ENCODE peak calls at places on chromosomes 7 and 10, in eight cellular contexts. L is AG08395, I is esophagus squamous epithelium, D is AG20443, U is iPS DF 19.7, N is skeletal muscle cell, T is NCI-H2081, Z is NB4. E is an unnamed sample.
A peak's percentile ranks its signal among the peaks of the same experiment; 100 is the strongest.

GRCh38 chr7:137579913-137580640 is 236.5 kb upstream of the PTN start:
- DNase-seq in N (peak; percentile 57), T (no peak), I (no peak), D (peak; percentile 50), L (peak; percentile 41), U (no peak), Z (no peak), E (no peak)

GRCh38 chr7:94763268-94763667 is 107.3 kb upstream of the SGCE start:
- DNase-seq in I (no peak), Z (no peak), L (peak; percentile 20), T (no peak), D (peak; percentile 14), N (peak; percentile 62), U (no peak), E (no peak)

GRCh38 chr7:7761340-7761973 is 43.0 kb upstream of the RPA3 start:
- DNase-seq in Z (peak; percentile 45), D (peak; percentile 30), T (peak; percentile 11), U (no peak), I (no peak), L (peak; percentile 41), N (no peak), E (peak; percentile 85)

GRCh38 chr7:45626441-45627430 is 52.6 kb downstream of the ADCY1 start:
- DNase-seq in I (no peak), T (no peak), U (no peak), Z (no peak), N (no peak), D (no peak), L (no peak), E (no peak)

GRCh38 chr10:31422634-31423033 is 103.6 kb downstream of the ZEB1 start:
- DNase-seq in I (no peak), L (no peak), N (no peak), Z (no peak), U (no peak), T (no peak), D (no peak), E (no peak)

GRCh38 chr10:17200035-17200884 is 1.2 kb downstream of the TRDMT1 start:
- DNase-seq in D (no peak), Z (peak; percentile 28), T (no peak), L (peak; percentile 23), I (no peak), U (no peak), N (no peak), E (no peak)

GRCh38 chr7:67478066-67478465 is 481.4 kb downstream of the TYW1 start:
- DNase-seq in Z (no peak), U (no peak), T (no peak), L (no peak), N (no peak), I (no peak), D (no peak), E (no peak)

GRCh38 chr7:141393056-141393455 is 158.2 kb upstream of the AGK start:
- DNase-seq in U (no peak), L (no peak), Z (no peak), I (no peak), D (no peak), N (no peak), T (no peak), E (no peak)

GRCh38 chr10:97270523-97271154 is 21.8 kb downstream of the ARHGAP19 start:
- DNase-seq in D (no peak), Z (no peak), N (peak; percentile 6), T (no peak), U (no peak), I (no peak), L (no peak), E (no peak)

GRCh38 chr10:20115929-20116328 is 299.7 kb downstream of the PLXDC2 start:
- DNase-seq in D (no peak), I (no peak), N (no peak), T (no peak), L (no peak), Z (no peak), U (no peak), E (no peak)

GRCh38 chr7:128389085-128389814 is 20.5 kb downstream of the IMPDH1 start:
- DNase-seq in U (no peak), N (no peak), L (no peak), Z (no peak), D (no peak), I (no peak), T (no peak), E (no peak)

GRCh38 chr10:22750131-22750530 is 35.8 kb upstream of the PIP4K2A start:
- DNase-seq in D (no peak), N (no peak), Z (no peak), U (no peak), L (no peak), T (no peak), I (no peak), E (no peak)

GRCh38 chr10:119541459-119542356 is 811 bp downstream of the RGS10 start:
- DNase-seq in T (no peak), Z (no peak), L (no peak), D (peak; percentile 47), I (no peak), N (no peak), U (no peak), E (no peak)

GRCh38 chr10:18216482-18216881 is 76.3 kb downstream of the CACNB2 start:
- DNase-seq in U (no peak), D (peak; percentile 43), T (no peak), L (peak; percentile 38), I (no peak), Z (peak; percentile 3), N (no peak), E (no peak)

GRCh38 chr7:30276203-30276900 is 8.0 kb upstream of the ZNRF2 start:
- DNase-seq in L (peak; percentile 60), I (no peak), N (no peak), Z (peak; percentile 80), D (peak; percentile 61), T (peak; percentile 27), U (no peak), E (peak; percentile 61)

GRCh38 chr10:71252195-71252594 is 39.8 kb downstream of the UNC5B start:
- DNase-seq in N (no peak), T (no peak), I (no peak), D (no peak), U (no peak), Z (no peak), L (no peak), E (no peak)

GRCh38 chr7:16813232-16813616 is 8.4 kb upstream of the AGR2 start:
- DNase-seq in L (no peak), D (no peak), I (no peak), U (no peak), T (peak; percentile 9), Z (peak; percentile 83), N (no peak), E (no peak)

GRCh38 chr7:127392182-127392565 is 334 bp downstream of the ZNF800 start:
- DNase-seq in Z (peak; percentile 87), L (peak; percentile 41), D (peak; percentile 74), U (no peak), N (no peak), T (peak; percentile 60), I (peak; percentile 46), E (peak; percentile 24)

GRCh38 chr7:111112439-111112838 is 21.5 kb downstream of the LRRN3 start:
- DNase-seq in T (no peak), U (no peak), Z (no peak), L (no peak), N (no peak), I (no peak), D (no peak), E (no peak)

GRCh38 chr7:132251327-132251659 is 325.0 kb downstream of the PLXNA4 start:
- DNase-seq in U (no peak), N (no peak), D (no peak), Z (no peak), I (no peak), T (peak; percentile 15), L (no peak), E (peak; percentile 47)

GRCh38 chr7:3194501-3195141 is 106.4 kb upstream of the SDK1 start:
- DNase-seq in U (peak; percentile 96), I (no peak), N (peak; percentile 51), T (no peak), Z (no peak), L (no peak), D (no peak), E (no peak)

GRCh38 chr10:69014171-69014570 is 25.6 kb downstream of the KIFBP start:
- DNase-seq in D (no peak), Z (peak; percentile 44), U (no peak), I (no peak), N (no peak), T (no peak), L (no peak), E (no peak)

E was measured in NCI-H1694 treated with DMSO at 0.1 percent for 48 hours.